ENCODE peak calls at places on chromosomes 1 and 21, in ten cellular contexts. U is memory B cell; Z is dermis blood vessel endothelial cell; Q is left ventricle myocardium inferior; H is effector CD8-positive, alpha-beta T cell; A is fibroblast of mammary gland; G is cardiac fibroblast; M is posterior cingulate gyrus; K is M059J; L is activated CD8-positive, alpha-beta T cell treated with anti-CD3 and anti-CD28 coated beads, Interleukin-2, amount 10 ng/mL, durations not matched to agents 7 days and 5 days. N is an unnamed sample.

GRCh38 chr1:220803401-220804201 is 16.9 kb downstream of the MTARC1 start:
- DNase-seq in U (no peak), Z (peak), Q (no peak), H (no peak), A (peak), G (peak), M (peak), K (peak), L (no peak), N (no peak)

GRCh38 chr1:3645666-3646355 is 4.1 kb downstream of the WRAP73 start:
- DNase-seq in U (no peak), Z (no peak), Q (peak), H (no peak), A (no peak), G (no peak), M (no peak), K (no peak), L (no peak), N (no peak)

GRCh38 chr1:98323396-98323795 is 338.1 kb upstream of the SNX7 start:
- DNase-seq in U (no peak), Z (peak), Q (no peak), H (no peak), A (peak), G (peak), M (no peak), K (peak), L (no peak), N (no peak)

GRCh38 chr1:12088607-12089006 is 25.5 kb downstream of the TNFRSF8 start:
- DNase-seq in U (no peak), Z (no peak), Q (no peak), H (no peak), A (no peak), G (no peak), M (no peak), K (no peak), L (peak), N (no peak)

GRCh38 chr1:185338719-185339622 is 21.9 kb upstream of the IVNS1ABP start:
- DNase-seq in U (no peak), Z (no peak), Q (no peak), H (no peak), A (no peak), G (peak), M (peak), K (peak), L (peak), N (no peak)

GRCh38 chr1:192878249-192878648 is 69.4 kb downstream of the RGS2 start:
- DNase-seq in U (no peak), Z (no peak), Q (peak), H (no peak), A (peak), G (peak), M (no peak), K (peak), L (no peak), N (no peak)

GRCh38 chr1:109762039-109762585 is 1.6 kb downstream of the EPS8L3 start:
- DNase-seq in U (no peak), Z (no peak), Q (peak), H (no peak), A (no peak), G (no peak), M (no peak), K (no peak), L (no peak), N (no peak)

GRCh38 chr1:59393211-59394180 is 96.6 kb downstream of the FGGY start:
- DNase-seq in U (no peak), Z (peak), Q (peak), H (no peak), A (peak), G (peak), M (no peak), K (peak), L (no peak), N (peak)

GRCh38 chr1:46401964-46402626 is 8.0 kb downstream of the FAAH start:
- DNase-seq in U (no peak), Z (peak), Q (peak), H (no peak), A (peak), G (peak), M (peak), K (peak), L (no peak), N (peak)

GRCh38 chr1:200561856-200562214 is 58.7 kb downstream of the KIF14 start:
- DNase-seq in U (no peak), Z (no peak), Q (no peak), H (no peak), A (no peak), G (no peak), M (no peak), K (no peak), L (no peak), N (no peak)

GRCh38 chr1:207868252-207868768 is 42.6 kb downstream of the CD34 start:
- DNase-seq in U (peak), Z (peak), Q (peak), H (no peak), A (peak), G (peak), M (no peak), K (no peak), L (peak), N (no peak)

GRCh38 chr21:36987845-36988244 is 18.7 kb upstream of the RIPPLY3 start:
- DNase-seq in U (no peak), Z (no peak), Q (no peak), H (no peak), A (no peak), G (no peak), M (no peak), K (no peak), L (no peak), N (no peak)

GRCh38 chr1:94416901-94417701 is 1.1 kb upstream of the ABCD3 start:
- DNase-seq in U (no peak), Z (peak), Q (no peak), H (no peak), A (peak), G (peak), M (peak), K (peak), L (no peak), N (peak)